ENCODE peak calls at places on chromosomes 1 and 21, in seven cellular contexts. R is neural progenitor cell; V is effector CD8-positive, alpha-beta T cell; S is hepatic stellate cell; C is ACHN; A is CD8-positive, alpha-beta memory T cell; Z is HTR-8/SVneo. L is an unnamed sample.

GRCh38 chr1:1431006-1431844 is 4.3 kb upstream of the VWA1 start:
- DNase-seq in A (no peak), C (no peak), S (no peak), Z (no peak), V (no peak), R (no peak), L (no peak)

GRCh38 chr1:53508991-53509663 is 49.9 kb downstream of the DMRTB1 start:
- DNase-seq in C (peak), V (no peak), Z (no peak), S (no peak), R (no peak), A (no peak), L (peak)

GRCh38 chr1:174337000-174337681 is 110.6 kb upstream of the GPR52 start:
- DNase-seq in Z (no peak), A (no peak), C (no peak), R (no peak), V (no peak), S (no peak), L (no peak)

GRCh38 chr1:186680031-186681012 is at the start of gene PTGS2:
- DNase-seq in Z (peak), C (peak), V (no peak), S (peak), A (no peak), R (peak), L (peak)

GRCh38 chr1:83097715-83098613 is 901.0 kb downstream of the TTLL7 start:
- DNase-seq in Z (no peak), V (no peak), C (no peak), A (no peak), S (no peak), R (no peak), L (no peak)

GRCh38 chr1:220800262-220800661 is 13.5 kb downstream of the MTARC1 start:
- DNase-seq in V (no peak), A (no peak), C (no peak), Z (no peak), S (no peak), R (no peak), L (no peak)

GRCh38 chr1:216346521-216346920 is 76.7 kb downstream of the USH2A start:
- DNase-seq in Z (no peak), V (no peak), C (no peak), S (no peak), R (peak), A (no peak), L (no peak)

GRCh38 chr1:87800006-87800405 is 471.3 kb downstream of the LMO4 start:
- DNase-seq in Z (no peak), C (no peak), R (no peak), V (no peak), A (no peak), S (no peak), L (no peak)

GRCh38 chr1:207067695-207068094 is 14.6 kb downstream of the PFKFB2 start:
- DNase-seq in A (no peak), S (no peak), C (no peak), R (no peak), Z (no peak), V (no peak), L (no peak)

GRCh38 chr21:35565204-35565611 is 495.1 kb downstream of the SETD4 start:
- DNase-seq in C (no peak), R (no peak), S (peak), V (no peak), A (no peak), Z (peak), L (peak)

GRCh38 chr21:16870116-16870515 is 642.7 kb upstream of the CXADR start:
- DNase-seq in Z (peak), V (no peak), C (no peak), S (no peak), R (no peak), A (no peak), L (no peak)

GRCh38 chr1:59565611-59566410 is 248.9 kb upstream of the HOOK1 start:
- DNase-seq in C (no peak), A (no peak), R (no peak), S (no peak), V (no peak), Z (no peak), L (peak)

GRCh38 chr1:67831850-67832513 is 1.3 kb downstream of the GNG12 start:
- DNase-seq in R (peak), C (peak), A (no peak), Z (peak), S (peak), V (no peak), L (peak)

GRCh38 chr1:2906105-2906504 is 104.6 kb upstream of the TTC34 start:
- DNase-seq in R (no peak), V (no peak), Z (no peak), A (no peak), S (no peak), C (no peak), L (no peak)

GRCh38 chr1:247415423-247416361 is at the start of gene NLRP3:
- DNase-seq in R (no peak), A (peak), S (peak), V (no peak), Z (peak), C (peak), L (peak)

GRCh38 chr1:91073299-91073698 is 51.5 kb upstream of the ZNF644 start:
- DNase-seq in R (no peak), Z (no peak), C (no peak), V (no peak), S (no peak), A (no peak), L (no peak)

GRCh38 chr1:160040481-160040880 is 8.7 kb upstream of the PIGM start:
- DNase-seq in C (no peak), A (no peak), V (no peak), Z (no peak), S (no peak), R (no peak), L (no peak)

GRCh38 chr1:6803357-6803756 is 18.1 kb downstream of the CAMTA1 start:
- DNase-seq in V (no peak), C (no peak), Z (no peak), R (no peak), S (no peak), A (no peak), L (no peak)

GRCh38 chr1:48215222-48215621 is 7.3 kb upstream of the SLC5A9 start:
- DNase-seq in V (no peak), Z (no peak), C (no peak), R (no peak), A (no peak), S (no peak), L (no peak)

GRCh38 chr1:145995148-145995851 is 1.1 kb downstream of the TXNIP start:
- DNase-seq in S (no peak), A (no peak), Z (no peak), C (no peak), V (no peak), R (no peak), L (no peak)

GRCh38 chr1:81549588-81550127 is 251.1 kb upstream of the ADGRL2 start:
- DNase-seq in R (peak), Z (peak), A (no peak), V (no peak), C (peak), S (peak), L (no peak)

GRCh38 chr1:150881331-150882070 is 5.1 kb upstream of the ARNT start:
- DNase-seq in A (no peak), S (peak), Z (no peak), C (no peak), V (no peak), R (no peak), L (no peak)

GRCh38 chr1:113616201-113616600 is 143.1 kb downstream of the PHTF1 start:
- DNase-seq in Z (no peak), V (no peak), C (no peak), A (no peak), R (no peak), S (no peak), L (no peak)

GRCh38 chr1:207336559-207337467 is 15.3 kb downstream of the CD55 start:
- DNase-seq in S (no peak), A (no peak), C (no peak), Z (no peak), V (no peak), R (no peak), L (no peak)

GRCh38 chr1:64356636-64357256 is 113.2 kb upstream of the CACHD1 start:
- DNase-seq in C (no peak), A (no peak), S (no peak), R (peak), Z (no peak), V (no peak), L (no peak)

GRCh38 chr21:43324596-43324995 is 102.3 kb downstream of the SIK1 start:
- DNase-seq in S (no peak), Z (no peak), R (no peak), C (no peak), V (no peak), A (no peak), L (no peak)

GRCh38 chr21:45873866-45874265 is 107.7 kb upstream of the COL6A1 start:
- DNase-seq in S (no peak), C (no peak), R (no peak), V (no peak), Z (no peak), A (no peak), L (no peak)

GRCh38 chr1:59418361-59418760 is 121.5 kb downstream of the FGGY start:
- DNase-seq in Z (no peak), R (no peak), V (no peak), S (no peak), C (no peak), A (no peak), L (no peak)

GRCh38 chr1:203156280-203156679 is 19.3 kb downstream of the MYBPH start:
- DNase-seq in V (no peak), R (no peak), A (no peak), S (no peak), C (no peak), Z (no peak), L (no peak)

GRCh38 chr1:54284781-54285563 is 85.0 kb downstream of the MRPL37 start:
- DNase-seq in Z (no peak), A (no peak), S (no peak), R (no peak), V (peak), C (no peak), L (no peak)

GRCh38 chr21:42125571-42126544 is 54.7 kb downstream of the UMODL1 start:
- DNase-seq in R (peak), S (peak), V (no peak), Z (peak), A (no peak), C (peak), L (no peak)

GRCh38 chr1:205286335-205286950 is 35.1 kb downstream of the NUAK2 start:
- DNase-seq in R (no peak), Z (no peak), C (no peak), A (peak), V (peak), S (peak), L (no peak)

GRCh38 chr1:201265771-201266170 is 17.5 kb upstream of the PKP1 start:
- DNase-seq in A (no peak), Z (no peak), R (no peak), S (no peak), V (no peak), C (no peak), L (no peak)

GRCh38 chr1:154463512-154463990 is 38.5 kb upstream of the TDRD10 start:
- DNase-seq in V (peak), R (no peak), Z (no peak), C (no peak), A (peak), S (no peak), L (no peak)

GRCh38 chr1:71667224-71667623 is 586.4 kb upstream of the ZRANB2 start:
- DNase-seq in S (no peak), A (no peak), Z (no peak), V (no peak), R (no peak), C (no peak), L (no peak)